ENCODE peak calls at places on chromosome 15, in six cellular contexts. E, M, H, W, J and G are unnamed samples.

GRCh38 chr15:77597804-77598453 is 34.8 kb downstream of the LINGO1 start:
- DNase-seq in E (peak), M (no peak), H (no peak), W (no peak), J (no peak), G (no peak)

GRCh38 chr15:70569718-70570231 is 193.6 kb downstream of the UACA start:
- DNase-seq in E (no peak), M (no peak), H (no peak), W (peak), J (no peak), G (no peak)

GRCh38 chr15:31325976-31326728 is 483 bp upstream of the KLF13 start:
- DNase-seq in E (peak), M (peak), H (peak), W (peak), J (peak), G (peak)

GRCh38 chr15:63274427-63274826 is 3.0 kb upstream of the APH1B start:
- DNase-seq in E (no peak), M (no peak), H (no peak), W (no peak), J (no peak), G (no peak)

GRCh38 chr15:50880651-50881114 is 27.8 kb upstream of the AP4E1 start:
- DNase-seq in E (no peak), M (peak), H (no peak), W (no peak), J (no peak), G (no peak)

GRCh38 chr15:92611150-92611549 is 44.4 kb downstream of the FAM174B start:
- DNase-seq in E (no peak), M (no peak), H (no peak), W (no peak), J (no peak), G (no peak)

GRCh38 chr15:62781081-62781497 is 261.5 kb upstream of the TPM1 start:
- DNase-seq in E (no peak), M (no peak), H (no peak), W (no peak), J (no peak), G (no peak)

GRCh38 chr15:67133738-67134576 is 68.6 kb downstream of the SMAD3 start:
- DNase-seq in E (peak), M (no peak), H (no peak), W (no peak), J (no peak), G (no peak)

GRCh38 chr15:90884719-90885431 is 571 bp downstream of the FES start:
- DNase-seq in E (no peak), M (no peak), H (no peak), W (no peak), J (no peak), G (no peak)

GRCh38 chr15:69575387-69575786 is 122.8 kb downstream of the RPLP1 start:
- DNase-seq in E (no peak), M (no peak), H (no peak), W (no peak), J (no peak), G (no peak)

GRCh38 chr15:70604671-70605070 is 158.7 kb downstream of the UACA start:
- DNase-seq in E (peak), M (peak), H (no peak), W (no peak), J (no peak), G (peak)

GRCh38 chr15:52789601-52790165 is 453 bp downstream of the ONECUT1 start:
- DNase-seq in E (peak), M (peak), H (no peak), W (no peak), J (peak), G (no peak)

GRCh38 chr15:96209285-96209735 is 121.2 kb upstream of the NR2F2 start:
- DNase-seq in E (no peak), M (no peak), H (no peak), W (no peak), J (no peak), G (no peak)

GRCh38 chr15:39363761-39364586 is 216.9 kb upstream of the THBS1 start:
- DNase-seq in E (no peak), M (peak), H (no peak), W (no peak), J (no peak), G (no peak)

GRCh38 chr15:89812126-89812846 is 2.4 kb downstream of the ANPEP start:
- DNase-seq in E (no peak), M (peak), H (peak), W (peak), J (no peak), G (no peak)

GRCh38 chr15:38612159-38612863 is 47.7 kb upstream of the RASGRP1 start:
- DNase-seq in E (no peak), M (no peak), H (no peak), W (peak), J (no peak), G (no peak)

GRCh38 chr15:91861223-91861622 is 7.7 kb downstream of the SLCO3A1 start:
- DNase-seq in E (no peak), M (no peak), H (no peak), W (no peak), J (no peak), G (peak)

GRCh38 chr15:65033659-65034269 is 4.3 kb upstream of the MTFMT start:
- DNase-seq in E (peak), M (peak), H (peak), W (peak), J (no peak), G (peak)

GRCh38 chr15:26773485-26773877 is 615 bp upstream of the GABRB3 start:
- DNase-seq in E (no peak), M (no peak), H (peak), W (no peak), J (no peak), G (no peak)

GRCh38 chr15:29132786-29133185 is 136.8 kb downstream of the NSMCE3 start:
- DNase-seq in E (no peak), M (no peak), H (no peak), W (no peak), J (no peak), G (no peak)

GRCh38 chr15:73244333-73244732 is 124.4 kb downstream of the HCN4 start:
- DNase-seq in E (peak), M (no peak), H (no peak), W (no peak), J (no peak), G (no peak)

GRCh38 chr15:85879334-85880163 is 84.8 kb upstream of the KLHL25 start:
- DNase-seq in E (no peak), M (peak), H (no peak), W (no peak), J (no peak), G (no peak)

GRCh38 chr15:51356147-51356546 is 14.7 kb downstream of the GLDN start:
- DNase-seq in E (no peak), M (no peak), H (no peak), W (no peak), J (no peak), G (no peak)

GRCh38 chr15:48614051-48614450 is 31.5 kb downstream of the FBN1 start:
- DNase-seq in E (no peak), M (no peak), H (no peak), W (no peak), J (no peak), G (no peak)

GRCh38 chr15:89429023-89429422 is 67.4 kb downstream of the RHCG start:
- DNase-seq in E (no peak), M (no peak), H (no peak), W (no peak), J (no peak), G (no peak)

GRCh38 chr15:80694624-80695098 is 449 bp upstream of the ABHD17C start:
- DNase-seq in E (no peak), M (peak), H (peak), W (peak), J (no peak), G (peak)

GRCh38 chr15:89090791-89091666 is 2.8 kb downstream of the ABHD2 start:
- DNase-seq in E (peak), M (peak), H (no peak), W (peak), J (no peak), G (peak)

GRCh38 chr15:77421370-77421700 is 647 bp downstream of the HMG20A start:
- DNase-seq in E (no peak), M (peak), H (no peak), W (peak), J (no peak), G (no peak)

GRCh38 chr15:91874992-91875651 is 21.6 kb downstream of the SLCO3A1 start:
- DNase-seq in E (no peak), M (no peak), H (no peak), W (no peak), J (peak), G (no peak)

GRCh38 chr15:26028086-26028740 is 165.1 kb upstream of the ATP10A start:
- DNase-seq in E (no peak), M (peak), H (no peak), W (no peak), J (no peak), G (no peak)

GRCh38 chr15:74978503-74978902 is 16.9 kb upstream of the SCAMP5 start:
- DNase-seq in E (no peak), M (peak), H (no peak), W (peak), J (peak), G (peak)

GRCh38 chr15:67186688-67187087 is 67.8 kb downstream of the AAGAB start:
- DNase-seq in E (no peak), M (no peak), H (no peak), W (no peak), J (no peak), G (no peak)

GRCh38 chr15:94703591-94703990 is 472.2 kb downstream of the MCTP2 start:
- DNase-seq in E (no peak), M (no peak), H (no peak), W (peak), J (no peak), G (no peak)